ENCODE peak calls at places on chromosomes 7 and 10, in six cellular contexts. O, J, C, F, G and I are unnamed samples.
A peak's percentile ranks its signal among the peaks of the same experiment; 100 is the strongest.

GRCh38 chr7:27108390-27109127 is 6.1 kb upstream of the HOXA2 start:
- DNase-seq in J (peak; percentile 82), C (no peak), F (peak; percentile 74), O (no peak), G (no peak), I (no peak)

GRCh38 chr10:114967071-114967470 is 29.1 kb downstream of the TRUB1 start:
- DNase-seq in C (peak; percentile 87), G (no peak), J (peak; percentile 11), O (peak; percentile 88), F (no peak), I (no peak)

GRCh38 chr7:519974-520458 is 370 bp upstream of the PDGFA start:
- DNase-seq in J (peak; percentile 87), G (no peak), F (peak; percentile 81), O (peak; percentile 65), C (peak; percentile 56), I (peak; percentile 82)

GRCh38 chr10:125599194-125599593 is 83.8 kb downstream of the TEX36 start:
- DNase-seq in G (no peak), J (no peak), F (no peak), O (no peak), C (no peak), I (no peak)

GRCh38 chr7:135210818-135211178 is 528 bp downstream of the WDR91 start:
- DNase-seq in O (peak; percentile 26), J (peak; percentile 39), C (no peak), G (no peak), F (no peak), I (no peak)

GRCh38 chr10:129288940-129289468 is 178.0 kb upstream of the MGMT start:
- DNase-seq in C (no peak), J (no peak), G (no peak), F (no peak), O (peak; percentile 57), I (no peak)

GRCh38 chr10:49502358-49502757 is 36.6 kb downstream of the ERCC6 start:
- DNase-seq in C (peak; percentile 47), O (peak; percentile 66), G (no peak), J (no peak), F (no peak), I (peak; percentile 16)

GRCh38 chr7:130948913-130949312 is 214.9 kb upstream of the KLF14 start:
- DNase-seq in F (no peak), G (no peak), O (no peak), J (no peak), C (no peak), I (no peak)

GRCh38 chr10:78597791-78598555 is 470.8 kb upstream of the ZMIZ1 start:
- DNase-seq in C (no peak), O (no peak), J (no peak), F (no peak), G (no peak), I (no peak)

GRCh38 chr10:95260397-95260881 is 30.4 kb downstream of the PDLIM1 start:
- DNase-seq in C (peak; percentile 97), F (no peak), G (no peak), J (no peak), O (peak; percentile 95), I (peak; percentile 88)

GRCh38 chr10:62248465-62248864 is 20.2 kb downstream of the RTKN2 start:
- DNase-seq in F (no peak), G (no peak), O (peak; percentile 56), C (peak; percentile 47), J (no peak), I (no peak)
- TF ChIP-seq CTCF in F (no peak), G (peak; percentile 11), O (peak; percentile 38), C (peak; percentile 49), J (peak; percentile 46), I (peak; percentile 20)

DNA sequence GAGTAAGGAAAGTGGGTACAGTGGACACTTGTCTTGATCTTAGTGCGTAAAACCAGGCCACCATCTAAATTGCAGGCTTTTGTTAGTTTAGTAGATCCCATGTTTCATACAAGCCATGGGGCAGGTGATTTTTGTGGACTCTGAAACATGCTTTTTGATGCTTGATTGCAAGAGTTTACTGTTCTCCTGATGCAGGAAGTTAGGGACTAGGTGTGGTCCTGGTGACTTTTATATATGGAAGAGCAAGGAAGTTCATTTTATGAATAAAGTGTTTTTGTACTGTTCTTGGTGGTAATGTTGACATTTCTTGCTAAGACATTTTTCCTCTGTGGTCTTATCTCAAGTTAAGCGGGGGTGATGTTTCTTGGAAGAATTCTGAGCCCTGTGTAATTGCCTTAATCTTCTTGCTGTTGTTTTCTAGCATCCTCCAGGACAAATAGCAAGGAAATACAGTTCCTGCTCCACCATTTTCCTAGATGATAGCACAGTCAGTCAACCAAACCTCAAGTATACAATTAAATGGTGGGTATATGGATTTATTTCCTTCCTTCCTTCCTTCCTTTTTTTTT is 89.0 kb upstream of the GJD4 start:
- DNase-seq in F (no peak), C (peak; percentile 48), G (no peak), J (no peak), O (peak; percentile 46), I (no peak)
- H3K4me3 ChIP-seq in F (no peak overlapping the region), C (no peak overlapping the region), G (no peak overlapping the region), J (no peak overlapping the region), O (no peak overlapping the region), I (no peak overlapping the region)

DNA sequence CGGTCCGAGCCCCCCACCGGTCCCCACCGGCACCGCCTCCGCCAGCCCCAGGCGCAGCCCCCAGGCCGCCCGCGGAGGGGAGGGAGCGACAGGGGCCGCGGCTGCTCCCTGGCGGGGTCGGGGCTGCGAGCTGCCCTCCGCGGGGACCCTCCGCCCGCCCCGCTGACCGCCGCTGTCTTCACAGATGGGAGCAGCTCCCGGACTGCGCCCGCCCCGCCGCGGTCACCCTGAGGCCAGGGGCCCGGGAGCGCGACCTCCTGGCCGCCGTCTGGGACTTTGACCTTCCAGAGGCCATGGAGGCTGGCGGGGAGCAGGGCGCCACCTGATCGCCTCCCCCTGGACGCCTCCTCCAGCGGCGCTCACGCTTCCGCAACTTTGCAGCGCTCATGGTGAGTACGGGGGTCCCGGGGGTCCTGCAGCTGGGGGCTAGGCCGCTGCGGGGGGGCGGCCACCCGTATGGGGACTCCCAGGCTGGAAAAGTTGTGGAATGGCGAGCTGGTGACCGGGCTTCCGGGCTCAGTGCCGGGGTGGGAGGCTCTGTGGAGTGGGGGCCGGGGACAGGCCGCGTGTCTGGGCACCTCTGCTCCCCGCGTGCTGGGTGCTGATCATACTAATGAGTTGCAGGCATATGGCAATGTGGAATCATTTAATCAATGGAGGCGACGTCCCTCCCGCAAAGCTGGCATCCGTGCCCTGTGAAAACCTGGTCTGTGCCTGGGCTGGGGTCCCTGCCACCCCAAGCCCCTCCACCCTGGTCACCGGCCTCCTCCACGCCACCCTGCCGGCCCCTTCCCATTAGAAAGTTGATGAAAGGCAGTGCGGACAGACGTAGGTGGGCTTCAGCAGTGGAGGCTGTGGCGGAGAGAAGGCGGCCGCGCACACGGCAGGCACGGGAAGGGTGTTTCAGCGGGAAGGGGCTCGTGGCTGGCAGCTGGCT is 1.1 kb downstream of the ADGRA1 start:
- DNase-seq in C (no peak), F (no peak), J (no peak), G (no peak), O (no peak), I (no peak)
- TF ChIP-seq CTCF in C (no peak), F (no peak), J (no peak), G (no peak), O (no peak), I (no peak)

GRCh38 chr10:113854757-113855626 is 531 bp downstream of the NHLRC2 start:
- DNase-seq in G (no peak), O (peak; percentile 54), J (peak; percentile 53), F (peak; percentile 83), C (peak; percentile 54), I (peak; percentile 24)

GRCh38 chr10:113853577-113854018 is 284 bp downstream of the DCLRE1A start:
- DNase-seq in G (peak; percentile 9), C (no peak), J (no peak), O (no peak), F (no peak), I (no peak)

GRCh38 chr10:113857210-113857609 is 2.7 kb downstream of the NHLRC2 start:
- DNase-seq in G (no peak), C (no peak), O (no peak), J (no peak), F (no peak), I (no peak)

GRCh38 chr10:113856563-113856962 is 2.1 kb downstream of the NHLRC2 start:
- DNase-seq in F (no peak), C (no peak), G (no peak), J (no peak), O (peak; percentile 11), I (no peak)

DNA sequence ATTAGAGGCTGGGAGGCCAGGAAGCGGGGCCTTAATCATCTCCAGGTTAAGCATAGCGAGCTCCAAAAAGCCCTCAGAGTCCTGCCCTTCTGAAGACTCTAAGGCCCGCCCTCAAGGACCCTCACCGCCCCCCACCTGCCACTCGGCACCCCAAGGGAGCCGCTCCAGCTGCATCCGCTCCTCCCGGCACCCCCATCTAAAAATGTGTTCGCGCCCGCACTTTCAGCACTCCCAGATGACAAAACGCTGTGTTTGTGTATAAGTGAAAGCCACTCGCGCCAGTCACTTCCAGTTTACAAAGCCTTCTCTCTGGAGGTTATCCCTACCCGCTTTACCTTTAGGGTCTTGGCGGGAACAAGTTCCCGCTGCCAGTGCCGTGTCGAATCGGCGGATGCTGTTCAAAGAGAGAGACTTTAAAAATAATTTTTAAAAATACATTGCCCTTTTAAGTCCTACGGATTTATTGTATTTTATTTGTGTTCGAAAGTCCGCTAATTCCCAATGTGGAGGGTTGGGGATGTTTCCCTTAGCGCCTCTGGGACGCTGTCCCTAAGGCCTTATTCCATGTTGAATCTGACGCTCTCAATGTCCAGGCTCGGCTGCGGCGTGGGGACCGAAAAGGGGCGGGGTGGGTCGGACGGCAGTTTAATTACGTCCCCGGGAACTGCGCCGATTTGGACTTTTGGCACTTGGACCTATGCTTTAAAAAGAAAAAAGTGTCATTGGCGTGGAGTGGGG is at the start of the genes DCLRE1A and NHLRC2:
- DNase-seq in G (peak; percentile 19), C (peak; percentile 82), J (peak; percentile 86), F (peak; percentile 88), O (peak; percentile 84), I (peak; percentile 57)
- H3K4me3 ChIP-seq in G (peak within 1 kb of the TSS; percentile 98), C (peak within 1 kb of the TSS; percentile 87), J (peak within 1 kb of the TSS; percentile 80), F (peak within 1 kb of the TSS; percentile 93), O (peak within 1 kb of the TSS; percentile 85), I (peak within 1 kb of the TSS; percentile 90)

GRCh38 chr10:6563720-6564119 is 16.4 kb downstream of the PRKCQ start:
- DNase-seq in G (no peak), C (no peak), F (no peak), O (no peak), J (no peak), I (no peak)

GRCh38 chr10:6558759-6559429 is 21.2 kb downstream of the PRKCQ start:
- DNase-seq in J (no peak), G (no peak), O (no peak), C (no peak), F (no peak), I (no peak)

GRCh38 chr10:6563075-6563474 is 17.0 kb downstream of the PRKCQ start:
- DNase-seq in C (no peak), J (peak; percentile 5), G (no peak), O (no peak), F (no peak), I (no peak)

GRCh38 chr10:6562221-6562620 is 17.9 kb downstream of the PRKCQ start:
- DNase-seq in G (no peak), C (no peak), J (no peak), F (no peak), O (no peak), I (no peak)

GRCh38 chr10:6561552-6561951 is 18.5 kb downstream of the PRKCQ start:
- DNase-seq in F (no peak), C (no peak), O (no peak), J (no peak), G (no peak), I (no peak)
- TF ChIP-seq CTCF in F (no peak), C (no peak), O (no peak), J (no peak), G (no peak), I (no peak)

GRCh38 chr7:156778201-156778600 is 114.8 kb downstream of the LMBR1 start:
- DNase-seq in C (peak; percentile 19), F (no peak), G (no peak), J (no peak), O (peak; percentile 2), I (no peak)
- H3K4me3 ChIP-seq in C (no peak overlapping the region), F (no peak overlapping the region), G (no peak overlapping the region), J (no peak overlapping the region), O (no peak overlapping the region), I (no peak overlapping the region)